ENCODE peak calls at places on chromosomes 3 and 15, in six cellular contexts. A is neural progenitor cell, Q is progenitor cell of endocrine pancreas, Z is HFFc6, L is GM06990, M is lower leg skin. T is an unnamed sample.

GRCh38 chr3:191236635-191237034 is 37.6 kb downstream of the OSTN start:
- DNase-seq in M (no peak), Q (no peak), Z (peak; percentile 46), A (no peak), L (no peak), T (no peak)

GRCh38 chr15:67707520-67708283 is 117.6 kb upstream of the SKOR1 start:
- DNase-seq in A (peak; percentile 36), Z (no peak), L (no peak), Q (no peak), M (no peak), T (no peak)

GRCh38 chr3:53226142-53226840 is 29.5 kb downstream of the TKT start:
- DNase-seq in A (no peak), M (no peak), L (no peak), Q (no peak), Z (no peak), T (no peak)

GRCh38 chr15:92997821-92998220 is 91.2 kb downstream of the RGMA start:
- DNase-seq in A (no peak), M (no peak), Z (no peak), L (no peak), Q (no peak), T (no peak)

GRCh38 chr3:124861041-124861440 is 26.1 kb downstream of the ITGB5 start:
- DNase-seq in Q (no peak), A (no peak), M (no peak), Z (no peak), L (no peak), T (no peak)

GRCh38 chr15:38254065-38254883 is 1.6 kb downstream of the SPRED1 start:
- DNase-seq in Q (no peak), A (peak; percentile 53), M (peak; percentile 57), L (peak; percentile 45), Z (peak; percentile 57), T (no peak)

GRCh38 chr15:33866101-33866737 is 102.1 kb upstream of the CHRM5 start:
- DNase-seq in A (no peak), Q (no peak), L (no peak), Z (no peak), M (no peak), T (no peak)

GRCh38 chr15:47806008-47806407 is 88.7 kb downstream of the SEMA6D start:
- DNase-seq in Z (no peak), Q (no peak), M (no peak), L (no peak), A (no peak), T (no peak)

GRCh38 chr15:86398986-86399677 is 319.5 kb downstream of the AGBL1 start:
- DNase-seq in M (no peak), Q (no peak), L (no peak), A (no peak), Z (no peak), T (no peak)

GRCh38 chr3:42820746-42821051 is 11.5 kb downstream of the ACKR2 start:
- DNase-seq in Q (no peak), L (no peak), M (no peak), Z (no peak), A (no peak), T (no peak)

GRCh38 chr15:22979069-22979698 is 984 bp downstream of the CYFIP1 start:
- DNase-seq in M (no peak), Q (peak; percentile 37), L (peak; percentile 66), A (peak; percentile 69), Z (peak; percentile 45), T (peak; percentile 77)

GRCh38 chr3:73552700-73553099 is 72.0 kb downstream of the PDZRN3 start:
- DNase-seq in L (no peak), A (no peak), Z (peak; percentile 32), M (no peak), Q (no peak), T (no peak)

GRCh38 chr3:160577551-160578195 is 12.3 kb upstream of the KPNA4 start:
- DNase-seq in Z (peak; percentile 15), M (no peak), Q (no peak), A (peak; percentile 42), L (no peak), T (no peak)

GRCh38 chr3:172707967-172708366 is 2.9 kb downstream of the NCEH1 start:
- DNase-seq in Q (no peak), L (no peak), A (no peak), M (no peak), Z (peak; percentile 70), T (no peak)

GRCh38 chr3:175655366-175655765 is 796.2 kb downstream of the NAALADL2 start:
- DNase-seq in A (no peak), Q (no peak), Z (no peak), M (no peak), L (no peak), T (no peak)

GRCh38 chr3:124483915-124484470 is 246.3 kb upstream of the UMPS start:
- DNase-seq in Z (no peak), M (no peak), A (no peak), Q (no peak), L (no peak), T (no peak)

GRCh38 chr15:99507732-99508571 is 57.8 kb upstream of the MEF2A start:
- DNase-seq in Q (no peak), A (no peak), M (peak; percentile 77), Z (no peak), L (no peak), T (no peak)

GRCh38 chr3:72738752-72739520 is 109.3 kb downstream of the SHQ1 start:
- DNase-seq in Z (no peak), L (peak; percentile 64), Q (peak; percentile 53), A (peak; percentile 91), M (no peak), T (peak; percentile 94)

GRCh38 chr15:77013786-77014136 is 18.8 kb downstream of the PSTPIP1 start:
- DNase-seq in L (peak; percentile 68), Z (no peak), Q (no peak), M (no peak), A (no peak), T (peak; percentile 88)

GRCh38 chr15:100714749-100715342 is 112.5 kb downstream of the ASB7 start:
- DNase-seq in Z (no peak), L (no peak), Q (no peak), M (no peak), A (no peak), T (no peak)

DNA sequence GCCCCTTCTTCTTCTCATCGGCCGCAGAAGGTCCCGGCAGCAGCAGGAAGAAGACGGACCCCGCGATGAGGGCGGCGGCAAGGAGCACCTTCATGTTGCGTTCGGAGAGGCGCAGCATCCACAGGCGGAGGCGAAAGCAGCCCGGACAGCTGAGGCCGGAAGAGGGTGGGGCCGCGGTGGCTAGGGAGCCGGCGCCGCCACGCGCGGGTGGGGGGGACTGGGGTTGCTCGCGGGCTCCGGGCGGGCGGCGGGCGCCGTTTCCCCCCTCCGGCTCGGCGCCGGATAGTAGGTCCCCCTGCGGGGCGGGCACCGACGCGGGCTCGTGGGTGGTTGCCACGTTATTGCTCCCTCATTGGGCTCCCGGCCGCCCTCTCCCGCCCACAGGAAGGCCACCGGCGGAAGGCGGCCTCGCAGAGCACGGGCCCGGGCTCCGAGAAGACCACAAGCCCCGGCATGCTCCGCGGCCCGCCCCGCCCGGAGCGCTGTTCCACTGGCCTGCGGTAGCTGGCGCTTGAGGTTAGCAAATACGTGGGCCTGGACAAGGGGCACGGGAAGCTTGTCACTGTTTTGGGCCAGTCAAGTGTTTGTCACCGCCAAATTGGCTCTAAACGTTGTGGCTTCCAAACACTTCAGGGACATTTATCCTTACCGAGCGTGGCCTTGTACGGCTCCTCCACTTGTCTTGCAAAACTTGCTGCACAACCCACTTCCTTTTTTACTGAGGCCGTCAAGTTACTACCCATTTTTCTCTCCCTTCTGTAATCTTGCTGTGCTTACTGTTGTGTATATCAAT is at the start of gene PPIB:
- DNase-seq in M (peak; percentile 95), Q (peak; percentile 92), Z (peak; percentile 96), A (peak; percentile 96), L (peak; percentile 100), T (peak; percentile 97)
- TF ChIP-seq CTCF in M (no peak), Q (peak; percentile 54), Z (peak; percentile 62), A (peak; percentile 61), L (peak; percentile 48), T (peak; percentile 74)

GRCh38 chr3:168951884-168952283 is 711.6 kb downstream of the MECOM start:
- DNase-seq in M (no peak), Q (no peak), Z (no peak), A (no peak), L (no peak), T (no peak)

GRCh38 chr3:168956087-168956486 is 707.4 kb downstream of the MECOM start:
- DNase-seq in M (no peak), L (no peak), Z (no peak), Q (no peak), A (no peak), T (no peak)

GRCh38 chr3:168951368-168951767 is 712.1 kb downstream of the MECOM start:
- DNase-seq in Q (no peak), M (no peak), L (no peak), A (no peak), Z (no peak), T (no peak)

GRCh38 chr3:168952551-168952950 is 711.0 kb downstream of the MECOM start:
- DNase-seq in A (no peak), M (no peak), Q (no peak), Z (peak; percentile 3), L (no peak), T (no peak)
- TF ChIP-seq CTCF in A (peak; percentile 28), M (no peak), Q (no peak), Z (peak; percentile 64), L (peak; percentile 3), T (no peak)

GRCh38 chr3:149768704-149769103 is 16.4 kb upstream of the COMMD2 start:
- DNase-seq in Q (no peak), M (no peak), A (no peak), L (no peak), Z (no peak), T (no peak)

GRCh38 chr3:149767720-149768119 is 15.4 kb upstream of the COMMD2 start:
- DNase-seq in A (no peak), M (no peak), L (no peak), Q (no peak), Z (no peak), T (no peak)

GRCh38 chr3:149763565-149763964 is 11.3 kb upstream of the COMMD2 start:
- DNase-seq in A (no peak), Q (no peak), Z (no peak), M (no peak), L (no peak), T (no peak)

GRCh38 chr3:149764302-149764701 is 12.0 kb upstream of the COMMD2 start:
- DNase-seq in Q (no peak), M (no peak), L (no peak), A (no peak), Z (no peak), T (no peak)

DNA sequence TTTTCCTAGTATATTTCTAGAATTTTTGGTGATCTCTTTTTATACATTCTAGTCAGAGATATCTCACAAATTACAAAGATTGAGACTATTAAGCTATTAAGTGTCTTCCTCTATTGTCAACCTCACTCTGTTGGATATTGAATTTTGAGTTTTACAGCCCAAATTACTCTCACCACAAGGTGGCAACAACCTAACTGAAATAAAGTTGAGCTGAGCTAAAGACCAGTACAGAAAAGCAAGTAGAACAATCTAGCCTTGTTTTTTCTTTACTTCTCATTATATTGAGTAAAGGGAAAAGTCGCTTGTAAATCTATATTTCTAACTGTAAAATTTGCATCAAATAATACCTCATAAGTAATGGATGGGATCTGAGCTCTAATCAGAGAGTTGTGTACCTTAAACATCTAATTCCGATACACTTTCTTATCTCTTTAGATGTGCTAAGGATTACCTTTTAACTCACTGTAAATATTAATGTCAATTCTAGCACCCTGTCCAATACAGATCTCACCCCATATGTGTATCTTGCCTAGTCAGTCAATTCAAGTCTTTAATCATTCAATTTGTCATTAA is 13.6 kb upstream of the COMMD2 start:
- DNase-seq in Q (no peak), L (no peak), Z (peak; percentile 55), A (peak; percentile 27), M (no peak), T (peak; percentile 18)
- TF ChIP-seq CTCF in Q (peak; percentile 59), L (peak; percentile 42), Z (peak; percentile 83), A (peak; percentile 61), M (no peak), T (peak; percentile 25)

GRCh38 chr3:8386221-8386620 is 115.4 kb upstream of the LMCD1 start:
- DNase-seq in Z (no peak), A (no peak), Q (no peak), L (no peak), M (no peak), T (no peak)

GRCh38 chr3:8387591-8387990 is 114.0 kb upstream of the LMCD1 start:
- DNase-seq in L (no peak), Z (no peak), M (no peak), Q (no peak), A (no peak), T (no peak)
- TF ChIP-seq CTCF in L (no peak), Z (no peak), M (no peak), Q (no peak), A (no peak), T (no peak)